ENCODE peak calls at places on chromosomes 6 and 20, in four cellular contexts. V is GM12891, I is K562, C is GM12878. G is an unnamed sample.

GRCh38 chr6:42727084-42727601 is 4.7 kb upstream of the PRPH2 start:
- DNase-seq in V (no peak), C (no peak), I (no peak), G (no peak)

GRCh38 chr6:100447900-100448700 is 16.6 kb downstream of the SIM1 start:
- DNase-seq in I (no peak), V (no peak), C (no peak), G (no peak)

GRCh38 chr20:43949741-43950618 is 35.3 kb downstream of the TOX2 start:
- DNase-seq in C (peak; percentile 66), V (peak; percentile 60), I (peak; percentile 17), G (peak; percentile 76)

GRCh38 chr6:3962897-3963296 is 113.7 kb downstream of the FAM50B start:
- DNase-seq in I (no peak), V (no peak), C (no peak), G (no peak)

GRCh38 chr6:126148853-126149252 is 162.5 kb downstream of the TRMT11 start:
- DNase-seq in V (no peak), I (no peak), C (no peak), G (no peak)

GRCh38 chr20:4602297-4602631 is 119.4 kb upstream of the PRND start:
- DNase-seq in V (no peak), C (no peak), I (no peak), G (no peak)

GRCh38 chr6:145204258-145204766 is 531.0 kb downstream of the EPM2A start:
- DNase-seq in C (no peak), V (no peak), I (no peak), G (no peak)

GRCh38 chr6:16783485-16783884 is 22.2 kb upstream of the ATXN1 start:
- DNase-seq in I (no peak), V (no peak), C (no peak), G (no peak)

GRCh38 chr6:167524261-167524660 is 199.4 kb downstream of the TTLL2 start:
- DNase-seq in I (no peak), V (no peak), C (no peak), G (no peak)

GRCh38 chr6:21596379-21597242 is 3.1 kb downstream of the SOX4 start:
- DNase-seq in I (no peak), C (no peak), V (peak; percentile 14), G (peak; percentile 17)

GRCh38 chr6:155520078-155520477 is 64.4 kb upstream of the NOX3 start:
- DNase-seq in V (no peak), I (no peak), C (no peak), G (no peak)

GRCh38 chr6:155519339-155519738 is 63.7 kb upstream of the NOX3 start:
- DNase-seq in I (no peak), C (no peak), V (no peak), G (no peak)

GRCh38 chr6:155524249-155524651 is 68.6 kb upstream of the NOX3 start:
- DNase-seq in C (no peak), I (no peak), V (no peak), G (no peak)

GRCh38 chr6:155523821-155524238 is 68.2 kb upstream of the NOX3 start:
- DNase-seq in C (no peak), I (no peak), V (no peak), G (no peak)

DNA sequence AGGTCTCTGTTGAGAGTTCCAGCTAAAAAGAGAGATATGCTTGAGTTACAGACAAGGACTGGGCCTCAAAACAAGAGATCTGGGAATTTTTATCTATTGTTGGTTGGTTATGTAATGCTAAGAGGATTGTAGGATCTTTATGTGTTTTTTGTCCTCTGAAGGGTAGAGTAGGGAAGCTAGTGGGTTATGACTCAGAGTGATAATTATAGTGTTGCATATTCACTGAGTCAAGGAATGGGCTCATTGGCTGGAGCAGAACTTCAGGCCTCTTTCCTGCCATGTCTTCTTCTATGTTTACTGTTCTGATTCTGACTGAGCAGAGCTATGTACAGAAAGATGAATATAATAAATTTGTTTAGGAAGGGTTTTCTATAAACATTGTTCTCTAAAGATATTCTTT is 66.1 kb upstream of the NOX3 start:
- DNase-seq in V (no peak), I (no peak), C (no peak), G (no peak)
- TF ChIP-seq SPI1 in V (no peak), I (no peak), C (no peak), G (no peak)

DNA sequence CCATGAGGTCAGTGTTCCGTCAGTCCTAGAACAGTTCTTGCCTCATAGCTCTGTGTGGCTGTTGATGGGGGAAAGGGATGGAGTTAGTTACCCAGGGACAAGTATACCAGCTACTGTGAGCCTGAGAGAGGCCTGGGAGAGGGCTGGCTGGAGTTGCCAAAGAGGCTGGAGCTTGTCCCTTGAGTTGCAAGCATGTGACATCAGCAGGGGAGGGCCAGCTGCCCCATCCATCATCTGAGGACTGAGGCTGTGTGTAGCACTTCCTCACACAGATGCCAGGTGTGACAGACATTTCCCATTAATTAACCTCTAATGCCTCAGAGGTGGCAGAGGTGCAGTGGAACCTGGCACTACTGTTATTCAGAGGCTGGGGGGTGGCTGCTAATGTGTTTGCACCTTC is 131.6 kb downstream of the PHACTR3 start:
- DNase-seq in I (no peak), V (no peak), C (no peak), G (no peak)
- TF ChIP-seq SPI1 in I (no peak), V (no peak), C (no peak), G (no peak)

GRCh38 chr6:71410164-71410566 is 121.6 kb downstream of the OGFRL1 start:
- DNase-seq in I (no peak), C (peak; percentile 5), V (no peak), G (no peak)
- TF ChIP-seq SPI1 in I (no peak), C (no peak), V (no peak), G (no peak)

GRCh38 chr20:54070187-54070987 is at the start of gene BCAS1:
- DNase-seq in C (no peak), I (peak; percentile 14), V (no peak), G (no peak)
- TF ChIP-seq SPI1 in C (no peak), I (no peak), V (no peak), G (no peak)

GRCh38 chr20:51574248-51575033 is 31.9 kb upstream of the NFATC2 start:
- DNase-seq in C (no peak), V (no peak), I (no peak), G (no peak)
- TF ChIP-seq SPI1 in C (no peak), V (no peak), I (no peak), G (no peak)

DNA sequence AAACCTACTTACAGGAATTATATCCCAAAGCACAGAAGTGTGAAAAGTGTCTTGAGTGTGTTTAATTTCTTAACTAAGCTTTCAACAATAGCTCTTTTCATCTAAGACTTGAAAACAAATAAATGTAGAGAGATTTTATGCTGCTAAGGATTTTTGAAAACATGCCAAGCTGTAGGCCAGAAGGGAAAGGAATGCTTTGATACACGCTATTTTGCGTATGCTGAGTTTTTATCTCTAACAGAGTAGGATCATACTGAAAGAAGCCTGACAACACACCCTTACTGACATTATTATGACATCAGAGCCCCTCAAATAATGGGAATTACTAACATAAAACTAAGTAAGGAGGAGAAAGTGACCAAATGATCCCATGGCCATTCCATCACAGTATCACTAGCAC is 265.5 kb downstream of the KHDC1L start:
- DNase-seq in I (no peak), C (no peak), V (no peak), G (no peak)
- TF ChIP-seq SPI1 in I (no peak), C (no peak), V (no peak), G (no peak)

GRCh38 chr6:88561974-88562736 is 396.0 kb upstream of the CNR1 start:
- DNase-seq in I (no peak), C (no peak), V (no peak), G (no peak)

GRCh38 chr6:88558981-88559380 is 392.8 kb upstream of the CNR1 start:
- DNase-seq in I (no peak), V (no peak), C (no peak), G (no peak)

GRCh38 chr6:88565409-88565811 is 398.0 kb downstream of the RNGTT start:
- DNase-seq in C (no peak), I (no peak), V (no peak), G (no peak)

GRCh38 chr6:88562737-88563625 is 396.8 kb upstream of the CNR1 start:
- DNase-seq in I (no peak), V (no peak), C (no peak), G (no peak)

DNA sequence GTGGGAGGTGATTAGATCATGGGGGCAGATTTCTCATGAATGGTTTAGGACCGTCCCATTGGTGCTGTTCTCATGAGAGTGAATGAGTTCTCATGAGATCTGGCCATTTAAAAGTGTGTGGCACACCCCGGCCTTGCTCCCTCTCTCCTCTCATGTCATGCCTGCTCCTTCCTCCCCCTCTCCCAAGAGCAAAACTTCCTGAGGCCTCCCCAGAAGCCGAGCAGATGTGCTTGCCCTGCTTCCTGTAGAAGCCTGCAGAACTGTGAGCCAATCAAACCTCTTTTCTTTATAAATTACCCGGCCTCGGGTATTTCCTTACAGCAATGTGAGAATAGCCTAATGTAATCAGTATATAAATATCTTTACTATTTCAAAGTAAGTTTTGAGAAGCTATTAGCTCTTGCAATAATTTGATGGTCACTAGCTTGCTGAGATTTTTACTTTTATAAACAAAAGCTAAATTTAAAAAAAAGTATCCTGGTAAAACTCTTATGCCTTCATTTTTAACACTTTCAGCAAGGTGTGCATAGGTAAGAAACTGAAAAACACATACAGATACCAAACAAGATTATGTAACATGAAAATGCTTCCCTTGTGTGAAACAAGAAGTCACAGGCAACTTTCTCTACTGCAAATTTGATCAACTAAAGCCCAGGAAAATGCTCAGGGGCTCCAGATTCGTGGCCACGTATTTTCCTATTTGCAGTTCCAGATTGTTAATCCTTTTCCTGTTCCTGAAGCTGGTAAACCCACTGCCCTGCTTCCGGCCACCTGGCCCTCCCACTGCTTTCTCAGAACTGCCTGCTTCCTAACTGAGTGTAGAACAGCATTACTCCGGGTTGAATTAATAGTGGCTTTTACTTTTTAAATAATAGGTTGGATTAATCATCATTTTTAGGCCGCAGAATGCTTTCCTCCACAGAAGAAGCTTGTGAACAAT is 395.2 kb upstream of the CNR1 start:
- DNase-seq in V (no peak), I (no peak), C (no peak), G (no peak)
- TF ChIP-seq SPI1 in V (no peak), I (no peak), C (no peak), G (no peak)

GRCh38 chr6:34135541-34135940 is 10.3 kb downstream of the GRM4 start:
- DNase-seq in V (no peak), I (no peak), C (no peak), G (no peak)
- TF ChIP-seq SPI1 in V (no peak), I (no peak), C (no peak), G (no peak)

GRCh38 chr20:23151008-23151703 is 65.0 kb upstream of the CD93 start:
- DNase-seq in I (no peak), V (no peak), C (no peak), G (no peak)

GRCh38 chr20:23150304-23151007 is 64.3 kb upstream of the CD93 start:
- DNase-seq in V (no peak), C (no peak), I (no peak), G (no peak)

GRCh38 chr20:23148721-23149570 is 62.8 kb upstream of the CD93 start:
- DNase-seq in C (no peak), I (peak; percentile 47), V (no peak), G (no peak)

GRCh38 chr20:23147964-23148720 is 62.0 kb upstream of the CD93 start:
- DNase-seq in I (peak; percentile 64), V (no peak), C (peak; percentile 74), G (peak; percentile 79)

GRCh38 chr20:23149623-23150279 is 63.6 kb upstream of the CD93 start:
- DNase-seq in I (no peak), V (no peak), C (no peak), G (no peak)
- TF ChIP-seq SPI1 in I (no peak), V (no peak), C (no peak), G (no peak)

DNA sequence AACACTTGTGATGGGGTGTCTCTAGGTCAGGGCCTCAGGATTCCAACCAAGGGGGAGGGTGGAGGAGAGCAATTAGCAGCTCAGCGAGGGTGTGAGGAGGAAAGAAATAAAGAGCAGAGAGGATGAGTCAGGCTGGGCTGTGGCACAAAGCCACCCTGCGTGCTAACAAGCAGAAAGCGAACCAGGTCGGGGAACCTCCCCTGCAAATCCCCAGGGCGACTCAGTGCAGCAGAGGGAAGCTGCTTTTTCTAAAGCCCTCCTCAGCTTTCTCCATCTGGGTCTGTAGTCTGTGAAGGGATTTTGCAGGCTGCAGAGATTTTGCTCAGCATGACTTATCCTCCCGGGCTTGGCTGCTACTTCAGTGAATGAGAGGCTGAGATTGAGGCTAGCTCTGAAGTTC is 6.6 kb upstream of the SPO11 start:
- DNase-seq in C (no peak), I (no peak), V (no peak), G (no peak)
- TF ChIP-seq SPI1 in C (no peak), I (no peak), V (no peak), G (no peak)

G was measured in HL-60.